ENCODE peak calls at places on chromosomes 11 and 22, in six cellular contexts. One of them, this sample, is unnamed.

GRCh38 chr11:19670030-19670761 is 42.4 kb upstream of the NAV2 start:
- DNase-seq in AG04450: no peak
- DNase-seq in neural crest cell: no peak
- DNase-seq in H9: no peak
- DNase-seq in fibroblast of mammary gland: peak
- DNase-seq in heart right ventricle: no peak
- DNase-seq in this sample: no peak

GRCh38 chr11:119626197-119626909 is 102.6 kb downstream of the NECTIN1 start:
- DNase-seq in AG04450: no peak
- DNase-seq in neural crest cell: no peak
- DNase-seq in H9: peak
- DNase-seq in fibroblast of mammary gland: no peak
- DNase-seq in heart right ventricle: no peak
- DNase-seq in this sample: no peak

GRCh38 chr22:30187726-30188407 is 58.7 kb downstream of the LIF start:
- DNase-seq in AG04450: no peak
- DNase-seq in neural crest cell: no peak
- DNase-seq in H9: no peak
- DNase-seq in fibroblast of mammary gland: peak
- DNase-seq in heart right ventricle: no peak
- DNase-seq in this sample: no peak

GRCh38 chr11:15101072-15101701 is 13.5 kb upstream of the INSC start:
- DNase-seq in AG04450: peak
- DNase-seq in neural crest cell: peak
- DNase-seq in H9: peak
- DNase-seq in fibroblast of mammary gland: peak
- DNase-seq in heart right ventricle: peak
- DNase-seq in this sample: peak

GRCh38 chr11:27705873-27706820 is 5.9 kb upstream of the BDNF start:
- DNase-seq in AG04450: no peak
- DNase-seq in neural crest cell: no peak
- DNase-seq in H9: peak
- DNase-seq in fibroblast of mammary gland: peak
- DNase-seq in heart right ventricle: no peak
- DNase-seq in this sample: peak

GRCh38 chr11:3380706-3381570 is 2.0 kb upstream of the ZNF195 start:
- DNase-seq in AG04450: no peak
- DNase-seq in neural crest cell: no peak
- DNase-seq in H9: peak
- DNase-seq in fibroblast of mammary gland: peak
- DNase-seq in heart right ventricle: no peak
- DNase-seq in this sample: no peak

GRCh38 chr11:126991596-126991995 is 9.0 kb downstream of the KIRREL3 start:
- DNase-seq in AG04450: no peak
- DNase-seq in neural crest cell: no peak
- DNase-seq in H9: no peak
- DNase-seq in fibroblast of mammary gland: peak
- DNase-seq in heart right ventricle: no peak
- DNase-seq in this sample: no peak

GRCh38 chr11:19345519-19345847 is 104.7 kb upstream of the E2F8 start:
- DNase-seq in AG04450: no peak
- DNase-seq in neural crest cell: peak
- DNase-seq in H9: peak
- DNase-seq in fibroblast of mammary gland: peak
- DNase-seq in heart right ventricle: no peak
- DNase-seq in this sample: peak

GRCh38 chr11:68313574-68314202 is 1.3 kb downstream of the LRP5 start:
- DNase-seq in AG04450: no peak
- DNase-seq in neural crest cell: no peak
- DNase-seq in H9: peak
- DNase-seq in fibroblast of mammary gland: peak
- DNase-seq in heart right ventricle: no peak
- DNase-seq in this sample: no peak

GRCh38 chr11:3169952-3170755 is 5.0 kb upstream of the OSBPL5 start:
- DNase-seq in AG04450: no peak
- DNase-seq in neural crest cell: no peak
- DNase-seq in H9: no peak
- DNase-seq in fibroblast of mammary gland: peak
- DNase-seq in heart right ventricle: no peak
- DNase-seq in this sample: no peak

DNA sequence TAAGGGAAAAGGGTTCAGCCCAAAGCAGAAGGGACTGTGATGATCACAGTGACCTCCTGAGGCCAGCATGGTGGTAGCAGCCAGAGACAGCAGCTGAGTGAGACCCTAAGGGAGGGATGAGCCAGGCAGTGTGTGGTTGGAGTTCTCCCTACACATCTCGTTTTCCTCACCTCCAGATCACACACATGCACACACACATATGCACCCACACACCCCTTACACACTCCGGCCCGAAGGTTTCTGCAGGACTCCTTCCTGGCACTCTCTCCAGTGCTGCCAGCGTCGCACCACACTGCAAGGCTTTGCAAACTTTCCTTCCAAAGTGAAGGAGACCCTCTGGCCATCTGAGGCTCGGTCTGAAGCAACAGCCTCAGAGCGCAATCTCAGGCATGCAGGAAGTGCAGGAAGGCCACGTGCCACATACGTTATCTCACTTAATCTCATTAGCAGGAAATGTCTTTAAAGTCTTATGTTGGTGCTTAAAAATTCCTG is 26.9 kb upstream of the TP53I11 start:
- DNase-seq in AG04450: no peak
- DNase-seq in neural crest cell: no peak
- DNase-seq in H9: peak
- DNase-seq in fibroblast of mammary gland: no peak
- DNase-seq in heart right ventricle: no peak
- DNase-seq in this sample: no peak
- TF ChIP-seq CTCF in AG04450: no peak
- TF ChIP-seq CTCF in neural crest cell: peak
- TF ChIP-seq CTCF in H9: peak
- TF ChIP-seq CTCF in fibroblast of mammary gland: peak
- TF ChIP-seq CTCF in heart right ventricle: peak
- TF ChIP-seq CTCF in this sample: no peak

DNA sequence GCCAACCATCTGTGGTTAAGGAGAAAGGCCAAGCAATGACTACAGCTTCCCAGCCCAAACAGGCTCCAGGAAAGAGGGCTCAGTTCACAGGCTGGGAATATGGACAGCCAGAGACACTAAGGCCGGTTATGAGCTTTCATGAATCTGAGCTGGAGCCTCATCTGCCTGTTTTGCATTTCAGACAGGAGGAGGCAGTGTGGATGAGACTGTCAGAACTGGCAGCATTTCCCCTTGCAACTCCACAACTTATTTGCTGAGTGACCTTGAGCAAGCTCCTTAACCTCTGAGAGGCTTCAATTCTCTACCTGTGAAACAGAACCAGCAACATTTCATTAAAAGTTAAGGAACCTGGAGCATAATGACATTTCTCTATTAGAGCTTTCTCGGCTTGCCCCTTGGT is 264.0 kb downstream of the ETS1 start:
- DNase-seq in AG04450: no peak
- DNase-seq in neural crest cell: no peak
- DNase-seq in H9: no peak
- DNase-seq in fibroblast of mammary gland: peak
- DNase-seq in heart right ventricle: no peak
- DNase-seq in this sample: peak
- TF ChIP-seq CTCF in AG04450: peak
- TF ChIP-seq CTCF in neural crest cell: no peak
- TF ChIP-seq CTCF in H9: peak
- TF ChIP-seq CTCF in fibroblast of mammary gland: peak
- TF ChIP-seq CTCF in heart right ventricle: peak
- TF ChIP-seq CTCF in this sample: peak

GRCh38 chr22:46678003-46678657 is 57.9 kb downstream of the GRAMD4 start:
- DNase-seq in AG04450: no peak
- DNase-seq in neural crest cell: no peak
- DNase-seq in H9: no peak
- DNase-seq in fibroblast of mammary gland: no peak
- DNase-seq in heart right ventricle: no peak
- DNase-seq in this sample: no peak

GRCh38 chr22:46678785-46679700 is 58.9 kb downstream of the GRAMD4 start:
- DNase-seq in AG04450: peak
- DNase-seq in neural crest cell: no peak
- DNase-seq in H9: no peak
- DNase-seq in fibroblast of mammary gland: peak
- DNase-seq in heart right ventricle: no peak
- DNase-seq in this sample: no peak

GRCh38 chr22:46679711-46680269 is 58.3 kb downstream of the CERK start:
- DNase-seq in AG04450: no peak
- DNase-seq in neural crest cell: no peak
- DNase-seq in H9: no peak
- DNase-seq in fibroblast of mammary gland: no peak
- DNase-seq in heart right ventricle: no peak
- DNase-seq in this sample: no peak

GRCh38 chr22:46682011-46682731 is 55.9 kb downstream of the CERK start:
- DNase-seq in AG04450: no peak
- DNase-seq in neural crest cell: no peak
- DNase-seq in H9: no peak
- DNase-seq in fibroblast of mammary gland: no peak
- DNase-seq in heart right ventricle: peak
- DNase-seq in this sample: no peak

DNA sequence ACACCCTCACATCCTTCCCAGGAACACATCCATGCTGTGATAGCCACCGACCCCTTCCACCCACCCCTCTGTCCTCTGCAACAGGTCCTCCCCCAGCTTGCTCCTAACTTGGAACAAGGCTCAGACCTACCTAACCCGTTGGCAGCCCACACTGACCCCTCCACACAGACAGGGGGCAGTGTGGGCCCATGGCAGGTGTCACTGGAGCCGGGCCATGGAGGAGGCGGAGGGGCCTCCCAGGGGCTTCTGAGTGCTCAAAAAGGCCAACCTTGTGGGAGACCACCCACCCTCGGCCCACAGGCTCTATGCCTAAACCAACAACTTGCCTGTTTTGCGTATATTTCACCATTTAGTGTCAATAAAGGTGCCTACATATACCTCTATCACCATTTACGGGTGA is 57.0 kb downstream of the CERK start:
- DNase-seq in AG04450: no peak
- DNase-seq in neural crest cell: no peak
- DNase-seq in H9: no peak
- DNase-seq in fibroblast of mammary gland: no peak
- DNase-seq in heart right ventricle: no peak
- DNase-seq in this sample: peak
- TF ChIP-seq CTCF in AG04450: peak
- TF ChIP-seq CTCF in neural crest cell: no peak
- TF ChIP-seq CTCF in H9: no peak
- TF ChIP-seq CTCF in fibroblast of mammary gland: peak
- TF ChIP-seq CTCF in heart right ventricle: no peak
- TF ChIP-seq CTCF in this sample: peak

GRCh38 chr11:60122414-60123036 is 34.1 kb downstream of the MS4A2 start:
- DNase-seq in AG04450: no peak
- DNase-seq in neural crest cell: no peak
- DNase-seq in H9: no peak
- DNase-seq in fibroblast of mammary gland: no peak
- DNase-seq in heart right ventricle: no peak
- DNase-seq in this sample: no peak

GRCh38 chr11:60118333-60118732 is 29.9 kb downstream of the MS4A2 start:
- DNase-seq in AG04450: no peak
- DNase-seq in neural crest cell: no peak
- DNase-seq in H9: no peak
- DNase-seq in fibroblast of mammary gland: no peak
- DNase-seq in heart right ventricle: no peak
- DNase-seq in this sample: peak

GRCh38 chr11:60119708-60120107 is 31.2 kb downstream of the MS4A2 start:
- DNase-seq in AG04450: no peak
- DNase-seq in neural crest cell: no peak
- DNase-seq in H9: no peak
- DNase-seq in fibroblast of mammary gland: no peak
- DNase-seq in heart right ventricle: no peak
- DNase-seq in this sample: no peak

GRCh38 chr11:60121259-60121658 is 32.8 kb downstream of the MS4A2 start:
- DNase-seq in AG04450: no peak
- DNase-seq in neural crest cell: no peak
- DNase-seq in H9: peak
- DNase-seq in fibroblast of mammary gland: no peak
- DNase-seq in heart right ventricle: no peak
- DNase-seq in this sample: no peak

DNA sequence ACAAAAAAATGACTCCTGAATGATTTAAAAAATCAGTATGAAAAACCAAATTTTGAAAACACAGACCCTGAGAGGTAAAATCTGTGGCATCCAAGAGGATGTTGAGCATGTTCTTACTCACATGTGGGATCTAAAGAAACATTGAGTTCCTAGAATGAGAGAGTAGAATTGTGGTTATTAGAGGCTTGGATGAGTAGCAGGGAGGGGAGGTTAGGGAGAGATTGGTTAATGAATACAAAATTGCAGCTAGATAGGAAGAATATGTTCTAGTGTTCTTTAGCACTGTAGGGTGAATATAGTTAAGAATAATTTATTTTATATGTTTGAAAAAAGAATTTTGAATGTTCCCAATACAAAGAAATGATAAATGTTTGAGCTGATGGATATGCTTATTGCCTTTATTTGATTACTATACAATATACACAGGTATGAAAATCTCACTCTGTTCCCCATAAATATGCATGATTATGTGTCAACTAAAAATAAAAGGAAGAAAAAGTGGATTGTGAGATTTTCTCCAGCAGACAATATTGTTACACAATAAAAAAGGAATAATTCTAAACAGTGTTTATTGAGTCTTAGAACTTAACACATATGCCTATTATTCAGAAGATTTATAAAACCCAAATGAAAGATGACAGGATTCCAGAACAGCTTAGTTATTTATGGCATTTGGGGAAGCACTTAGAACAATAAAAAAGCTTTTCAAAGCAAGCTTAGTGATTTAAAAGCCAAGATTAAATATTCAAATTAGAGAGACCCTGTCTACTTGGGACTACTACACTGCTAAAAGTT is 28.7 kb downstream of the MS4A2 start:
- DNase-seq in AG04450: no peak
- DNase-seq in neural crest cell: no peak
- DNase-seq in H9: no peak
- DNase-seq in fibroblast of mammary gland: no peak
- DNase-seq in heart right ventricle: no peak
- DNase-seq in this sample: no peak
- TF ChIP-seq CTCF in AG04450: no peak
- TF ChIP-seq CTCF in neural crest cell: no peak
- TF ChIP-seq CTCF in H9: no peak
- TF ChIP-seq CTCF in fibroblast of mammary gland: no peak
- TF ChIP-seq CTCF in heart right ventricle: no peak
- TF ChIP-seq CTCF in this sample: no peak